ENCODE peak calls at places on chromosomes 16 and 17, in nine cellular contexts. One of them, this sample, is unnamed. For H3K4me1 and H3K9me3, the result is how much of the 10 kb centered on the place peaks cover.

GRCh38 chr17:50766222-50767023 is 895 bp downstream of the ANKRD40CL start:
- DNase-seq in prostate gland: no peak
- DNase-seq in mesenchymal stem cell: no peak
- DNase-seq in esophagus muscularis mucosa: peak
- DNase-seq in A549: no peak
- DNase-seq in stomach: no peak
- DNase-seq in tibial artery: no peak
- DNase-seq in A673: no peak
- DNase-seq in CD4-positive, CD25-positive, alpha-beta regulatory T cell: no peak
- DNase-seq in this sample: no peak

GRCh38 chr16:17304124-17304813 is 166.5 kb downstream of the XYLT1 start:
- DNase-seq in prostate gland: peak
- DNase-seq in mesenchymal stem cell: no peak
- DNase-seq in esophagus muscularis mucosa: no peak
- DNase-seq in A549: no peak
- DNase-seq in stomach: peak
- DNase-seq in tibial artery: no peak
- DNase-seq in A673: no peak
- DNase-seq in CD4-positive, CD25-positive, alpha-beta regulatory T cell: no peak
- DNase-seq in this sample: no peak

GRCh38 chr16:66028505-66029216 is 337.8 kb upstream of the CDH5 start:
- DNase-seq in prostate gland: no peak
- DNase-seq in mesenchymal stem cell: peak
- DNase-seq in esophagus muscularis mucosa: no peak
- DNase-seq in A549: no peak
- DNase-seq in stomach: no peak
- DNase-seq in tibial artery: peak
- DNase-seq in A673: no peak
- DNase-seq in CD4-positive, CD25-positive, alpha-beta regulatory T cell: no peak
- DNase-seq in this sample: no peak

GRCh38 chr17:44331249-44331760 is 6.7 kb upstream of the SLC25A39 start:
- DNase-seq in prostate gland: peak
- DNase-seq in mesenchymal stem cell: peak
- DNase-seq in esophagus muscularis mucosa: no peak
- DNase-seq in A549: peak
- DNase-seq in stomach: peak
- DNase-seq in tibial artery: peak
- DNase-seq in A673: peak
- DNase-seq in CD4-positive, CD25-positive, alpha-beta regulatory T cell: peak
- DNase-seq in this sample: peak

GRCh38 chr17:42387663-42388380 is 420 bp downstream of the STAT3 start:
- DNase-seq in prostate gland: peak
- DNase-seq in mesenchymal stem cell: peak
- DNase-seq in esophagus muscularis mucosa: no peak
- DNase-seq in A549: no peak
- DNase-seq in stomach: peak
- DNase-seq in tibial artery: peak
- DNase-seq in A673: peak
- DNase-seq in CD4-positive, CD25-positive, alpha-beta regulatory T cell: no peak
- DNase-seq in this sample: peak

GRCh38 chr17:56934280-56934679 is 20.4 kb upstream of the TRIM25 start:
- DNase-seq in prostate gland: no peak
- DNase-seq in mesenchymal stem cell: no peak
- DNase-seq in esophagus muscularis mucosa: no peak
- DNase-seq in A549: no peak
- DNase-seq in stomach: no peak
- DNase-seq in tibial artery: no peak
- DNase-seq in A673: no peak
- DNase-seq in CD4-positive, CD25-positive, alpha-beta regulatory T cell: no peak
- DNase-seq in this sample: no peak

GRCh38 chr16:48271728-48272127 is 24.4 kb upstream of the ABCC11 start:
- DNase-seq in prostate gland: no peak
- DNase-seq in mesenchymal stem cell: no peak
- DNase-seq in esophagus muscularis mucosa: no peak
- DNase-seq in A549: no peak
- DNase-seq in stomach: no peak
- DNase-seq in tibial artery: no peak
- DNase-seq in A673: no peak
- DNase-seq in CD4-positive, CD25-positive, alpha-beta regulatory T cell: no peak
- DNase-seq in this sample: no peak

GRCh38 chr17:77400445-77400870 is 259.7 kb downstream of the SEC14L1 start:
- DNase-seq in prostate gland: no peak
- DNase-seq in mesenchymal stem cell: no peak
- DNase-seq in esophagus muscularis mucosa: no peak
- DNase-seq in A549: no peak
- DNase-seq in stomach: peak
- DNase-seq in tibial artery: no peak
- DNase-seq in A673: peak
- DNase-seq in CD4-positive, CD25-positive, alpha-beta regulatory T cell: peak
- DNase-seq in this sample: peak

GRCh38 chr16:27228036-27228435 is 24.7 kb downstream of the KDM8 start:
- DNase-seq in prostate gland: no peak
- DNase-seq in mesenchymal stem cell: no peak
- DNase-seq in esophagus muscularis mucosa: no peak
- DNase-seq in A549: no peak
- DNase-seq in stomach: no peak
- DNase-seq in tibial artery: no peak
- DNase-seq in A673: no peak
- DNase-seq in CD4-positive, CD25-positive, alpha-beta regulatory T cell: no peak
- DNase-seq in this sample: no peak

GRCh38 chr17:72076678-72077030 is 44.2 kb upstream of the SOX9 start:
- DNase-seq in prostate gland: no peak
- DNase-seq in mesenchymal stem cell: no peak
- DNase-seq in esophagus muscularis mucosa: no peak
- DNase-seq in A549: no peak
- DNase-seq in stomach: no peak
- DNase-seq in tibial artery: no peak
- DNase-seq in A673: no peak
- DNase-seq in CD4-positive, CD25-positive, alpha-beta regulatory T cell: no peak
- DNase-seq in this sample: no peak

GRCh38 chr16:70701036-70701435 is 15.2 kb upstream of the MTSS2 start:
- DNase-seq in prostate gland: no peak
- DNase-seq in mesenchymal stem cell: no peak
- DNase-seq in esophagus muscularis mucosa: no peak
- DNase-seq in A549: no peak
- DNase-seq in stomach: no peak
- DNase-seq in tibial artery: no peak
- DNase-seq in A673: no peak
- DNase-seq in CD4-positive, CD25-positive, alpha-beta regulatory T cell: no peak
- DNase-seq in this sample: no peak

GRCh38 chr16:70699696-70700095 is 13.8 kb upstream of the MTSS2 start:
- DNase-seq in prostate gland: no peak
- DNase-seq in mesenchymal stem cell: no peak
- DNase-seq in esophagus muscularis mucosa: no peak
- DNase-seq in A549: no peak
- DNase-seq in stomach: no peak
- DNase-seq in tibial artery: no peak
- DNase-seq in A673: no peak
- DNase-seq in CD4-positive, CD25-positive, alpha-beta regulatory T cell: no peak
- DNase-seq in this sample: no peak

GRCh38 chr16:70701596-70701995 is 15.7 kb upstream of the MTSS2 start:
- DNase-seq in prostate gland: no peak
- DNase-seq in mesenchymal stem cell: no peak
- DNase-seq in esophagus muscularis mucosa: no peak
- DNase-seq in A549: no peak
- DNase-seq in stomach: no peak
- DNase-seq in tibial artery: no peak
- DNase-seq in A673: no peak
- DNase-seq in CD4-positive, CD25-positive, alpha-beta regulatory T cell: no peak
- DNase-seq in this sample: no peak

GRCh38 chr16:70698901-70699300 is 13.0 kb upstream of the MTSS2 start:
- DNase-seq in prostate gland: no peak
- DNase-seq in mesenchymal stem cell: no peak
- DNase-seq in esophagus muscularis mucosa: no peak
- DNase-seq in A549: no peak
- DNase-seq in stomach: no peak
- DNase-seq in tibial artery: no peak
- DNase-seq in A673: no peak
- DNase-seq in CD4-positive, CD25-positive, alpha-beta regulatory T cell: no peak
- DNase-seq in this sample: no peak

DNA sequence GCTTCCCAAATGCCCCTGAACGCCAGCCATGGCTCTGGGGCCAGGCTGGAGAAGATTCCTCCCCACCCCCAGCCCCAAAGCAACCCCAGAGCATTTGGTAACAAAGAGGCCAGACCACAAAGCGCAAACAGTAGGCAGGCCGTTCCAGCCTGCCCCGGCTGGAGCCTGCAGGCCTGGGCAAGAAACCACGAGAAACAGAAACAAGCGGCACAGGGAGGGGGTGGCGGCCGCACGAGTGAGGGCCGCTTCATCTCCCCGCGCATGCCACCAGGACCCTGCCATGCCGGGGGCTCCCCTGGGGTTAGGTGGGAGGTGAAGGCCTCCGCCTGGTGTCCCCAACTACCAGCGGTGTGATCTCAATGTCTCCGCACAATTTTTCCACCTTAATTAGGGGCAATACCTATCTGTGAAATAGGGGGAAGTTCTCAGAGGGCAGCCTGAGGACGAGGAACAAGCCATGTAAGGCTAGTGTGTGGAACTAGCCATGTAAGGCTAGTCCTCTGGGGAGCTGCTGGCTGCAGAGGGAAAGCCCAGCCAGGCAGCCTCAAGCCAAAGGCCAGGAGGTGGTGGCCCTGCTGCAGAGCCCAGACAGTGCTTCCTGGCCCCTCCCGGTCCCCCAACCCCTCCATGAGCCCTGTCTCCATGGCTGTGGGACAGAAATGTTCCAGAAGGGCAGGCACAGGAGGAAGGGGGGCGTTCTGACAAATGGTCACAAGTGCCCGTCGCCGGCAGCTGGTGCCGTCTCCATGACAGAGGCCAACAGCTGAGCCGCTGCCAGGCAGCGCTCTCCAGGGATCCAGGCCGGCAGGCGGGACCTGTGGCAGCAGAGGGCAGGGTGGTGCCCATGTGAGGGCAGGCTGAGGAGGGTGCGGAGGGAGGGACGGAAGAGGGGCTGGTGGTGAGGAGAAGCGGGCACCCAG is 14.5 kb upstream of the MTSS2 start:
- DNase-seq in prostate gland: peak
- DNase-seq in mesenchymal stem cell: peak
- DNase-seq in esophagus muscularis mucosa: no peak
- DNase-seq in A549: no peak
- DNase-seq in stomach: no peak
- DNase-seq in tibial artery: peak
- DNase-seq in A673: no peak
- DNase-seq in CD4-positive, CD25-positive, alpha-beta regulatory T cell: no peak
- DNase-seq in this sample: no peak
- H3K4me1 ChIP-seq in prostate gland: under half
- H3K4me1 ChIP-seq in mesenchymal stem cell: half or more
- H3K4me1 ChIP-seq in esophagus muscularis mucosa: half or more
- H3K4me1 ChIP-seq in A549: half or more
- H3K4me1 ChIP-seq in stomach: half or more
- H3K4me1 ChIP-seq in tibial artery: half or more
- H3K4me1 ChIP-seq in A673: under half
- H3K4me1 ChIP-seq in CD4-positive, CD25-positive, alpha-beta regulatory T cell: under half
- H3K4me1 ChIP-seq in this sample: under half

DNA sequence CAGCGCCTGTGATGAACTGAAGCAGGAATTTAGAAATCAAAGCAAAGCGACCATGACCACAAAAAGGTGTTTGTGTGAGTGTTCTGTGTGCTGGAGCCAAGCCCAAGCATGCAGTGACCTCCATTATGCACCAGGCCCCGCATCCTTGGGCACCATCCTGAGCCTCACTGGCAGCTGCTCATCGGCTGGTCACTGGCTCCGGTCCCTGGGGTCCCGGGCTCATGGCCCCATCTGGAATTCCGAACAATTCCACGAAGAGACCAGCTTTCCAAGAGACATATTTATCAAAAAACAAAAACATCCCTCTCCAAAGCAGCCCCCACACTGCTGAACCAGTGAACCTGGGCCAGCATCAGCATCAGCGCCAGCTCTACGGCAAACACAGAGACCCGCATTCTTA is 15.2 kb upstream of the ZNF469 start:
- DNase-seq in prostate gland: no peak
- DNase-seq in mesenchymal stem cell: no peak
- DNase-seq in esophagus muscularis mucosa: no peak
- DNase-seq in A549: no peak
- DNase-seq in stomach: no peak
- DNase-seq in tibial artery: no peak
- DNase-seq in A673: no peak
- DNase-seq in CD4-positive, CD25-positive, alpha-beta regulatory T cell: no peak
- DNase-seq in this sample: no peak
- H3K9me3 ChIP-seq in prostate gland: under half
- H3K9me3 ChIP-seq in mesenchymal stem cell: under half
- H3K9me3 ChIP-seq in esophagus muscularis mucosa: under half
- H3K9me3 ChIP-seq in A549: under half
- H3K9me3 ChIP-seq in stomach: under half
- H3K9me3 ChIP-seq in tibial artery: under half
- H3K9me3 ChIP-seq in A673: under half
- H3K9me3 ChIP-seq in CD4-positive, CD25-positive, alpha-beta regulatory T cell: under half
- H3K9me3 ChIP-seq in this sample: under half

DNA sequence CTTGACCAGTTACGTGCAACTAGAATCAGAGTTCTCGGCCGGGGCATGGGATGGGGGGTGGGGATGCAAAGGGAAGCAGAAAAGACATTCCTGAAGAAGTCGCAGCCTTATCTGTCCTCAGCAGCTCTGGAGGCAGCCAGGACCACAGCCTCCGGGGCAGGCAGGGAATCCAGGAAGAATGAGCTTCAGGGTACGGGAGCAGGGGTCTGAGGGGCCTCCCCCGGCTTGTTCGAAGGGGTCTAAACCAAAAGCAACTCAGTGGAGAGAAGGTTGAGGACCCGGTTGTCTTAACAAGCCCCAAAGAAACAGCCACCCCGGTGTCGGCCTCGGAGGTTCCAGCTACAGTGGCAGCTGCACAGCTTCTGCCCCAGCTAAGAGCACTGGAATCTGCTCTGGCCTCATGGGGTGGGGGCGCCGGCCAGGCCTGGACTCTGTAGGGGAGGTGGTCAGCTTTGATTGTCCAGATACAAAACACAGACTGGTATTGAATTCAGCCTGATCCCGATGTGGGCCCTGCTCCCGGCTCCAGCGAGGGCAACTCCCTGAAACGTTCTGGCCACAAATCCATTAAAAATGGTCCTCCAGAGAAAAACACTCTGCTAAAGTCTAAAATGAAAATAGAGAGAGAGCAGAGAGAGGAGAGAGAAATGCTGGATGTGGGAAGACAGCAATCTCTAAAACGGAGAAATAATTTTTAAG is 7.7 kb downstream of the HOXB4 start:
- DNase-seq in prostate gland: no peak
- DNase-seq in mesenchymal stem cell: peak
- DNase-seq in esophagus muscularis mucosa: no peak
- DNase-seq in A549: no peak
- DNase-seq in stomach: no peak
- DNase-seq in tibial artery: no peak
- DNase-seq in A673: no peak
- DNase-seq in CD4-positive, CD25-positive, alpha-beta regulatory T cell: no peak
- DNase-seq in this sample: no peak
- H3K4me1 ChIP-seq in prostate gland: under half
- H3K4me1 ChIP-seq in mesenchymal stem cell: under half
- H3K4me1 ChIP-seq in esophagus muscularis mucosa: half or more
- H3K4me1 ChIP-seq in A549: under half
- H3K4me1 ChIP-seq in stomach: half or more
- H3K4me1 ChIP-seq in tibial artery: under half
- H3K4me1 ChIP-seq in A673: half or more
- H3K4me1 ChIP-seq in CD4-positive, CD25-positive, alpha-beta regulatory T cell: under half
- H3K4me1 ChIP-seq in this sample: under half

GRCh38 chr16:10447289-10447688 is 61.4 kb downstream of the ATF7IP2 start:
- DNase-seq in prostate gland: no peak
- DNase-seq in mesenchymal stem cell: no peak
- DNase-seq in esophagus muscularis mucosa: no peak
- DNase-seq in A549: no peak
- DNase-seq in stomach: no peak
- DNase-seq in tibial artery: no peak
- DNase-seq in A673: no peak
- DNase-seq in CD4-positive, CD25-positive, alpha-beta regulatory T cell: no peak
- DNase-seq in this sample: no peak

GRCh38 chr16:10441726-10442125 is 55.9 kb downstream of the ATF7IP2 start:
- DNase-seq in prostate gland: no peak
- DNase-seq in mesenchymal stem cell: no peak
- DNase-seq in esophagus muscularis mucosa: no peak
- DNase-seq in A549: no peak
- DNase-seq in stomach: no peak
- DNase-seq in tibial artery: no peak
- DNase-seq in A673: no peak
- DNase-seq in CD4-positive, CD25-positive, alpha-beta regulatory T cell: no peak
- DNase-seq in this sample: no peak
- H3K9me3 ChIP-seq in prostate gland: under half
- H3K9me3 ChIP-seq in mesenchymal stem cell: under half
- H3K9me3 ChIP-seq in esophagus muscularis mucosa: under half
- H3K9me3 ChIP-seq in A549: under half
- H3K9me3 ChIP-seq in stomach: half or more
- H3K9me3 ChIP-seq in tibial artery: under half
- H3K9me3 ChIP-seq in A673: under half
- H3K9me3 ChIP-seq in CD4-positive, CD25-positive, alpha-beta regulatory T cell: under half
- H3K9me3 ChIP-seq in this sample: under half